ENCODE peak calls at places on chromosomes 13 and 19, in five cellular contexts. One of them, this sample, is unnamed.

GRCh38 chr19:15161028-15161984 is 39.5 kb downstream of the NOTCH3 start:
- DNase-seq in central memory CD8-positive, alpha-beta T cell: no peak
- DNase-seq in HEK293T: peak
- DNase-seq in BE2C: peak
- DNase-seq in stimulated activated CD4-positive, alpha-beta T cell treated with anti-CD3 and anti-CD28 coated beads, Interleukin-4, amount 100 ng/mL, for 1 hour: no peak
- DNase-seq in this sample: no peak

GRCh38 chr13:77329133-77330008 is 2.5 kb upstream of the MYCBP2 start:
- DNase-seq in central memory CD8-positive, alpha-beta T cell: peak
- DNase-seq in HEK293T: peak
- DNase-seq in BE2C: peak
- DNase-seq in stimulated activated CD4-positive, alpha-beta T cell treated with anti-CD3 and anti-CD28 coated beads, Interleukin-4, amount 100 ng/mL, for 1 hour: peak
- DNase-seq in this sample: peak

GRCh38 chr19:44767295-44768180 is 10.2 kb upstream of the CBLC start:
- DNase-seq in central memory CD8-positive, alpha-beta T cell: no peak
- DNase-seq in HEK293T: no peak
- DNase-seq in BE2C: no peak
- DNase-seq in stimulated activated CD4-positive, alpha-beta T cell treated with anti-CD3 and anti-CD28 coated beads, Interleukin-4, amount 100 ng/mL, for 1 hour: no peak
- DNase-seq in this sample: no peak

GRCh38 chr13:30652746-30653145 is 35.0 kb downstream of the USPL1 start:
- DNase-seq in central memory CD8-positive, alpha-beta T cell: no peak
- DNase-seq in HEK293T: no peak
- DNase-seq in BE2C: no peak
- DNase-seq in stimulated activated CD4-positive, alpha-beta T cell treated with anti-CD3 and anti-CD28 coated beads, Interleukin-4, amount 100 ng/mL, for 1 hour: no peak
- DNase-seq in this sample: no peak

GRCh38 chr19:1274852-1275259 is 474 bp upstream of the FAM174C start:
- DNase-seq in central memory CD8-positive, alpha-beta T cell: no peak
- DNase-seq in HEK293T: no peak
- DNase-seq in BE2C: peak
- DNase-seq in stimulated activated CD4-positive, alpha-beta T cell treated with anti-CD3 and anti-CD28 coated beads, Interleukin-4, amount 100 ng/mL, for 1 hour: no peak
- DNase-seq in this sample: no peak

GRCh38 chr19:57338798-57339378 is 12.2 kb upstream of the ZNF304 start:
- DNase-seq in central memory CD8-positive, alpha-beta T cell: no peak
- DNase-seq in HEK293T: no peak
- DNase-seq in BE2C: no peak
- DNase-seq in stimulated activated CD4-positive, alpha-beta T cell treated with anti-CD3 and anti-CD28 coated beads, Interleukin-4, amount 100 ng/mL, for 1 hour: no peak
- DNase-seq in this sample: no peak

GRCh38 chr13:22047082-22047784 is 376.4 kb downstream of the FGF9 start:
- DNase-seq in central memory CD8-positive, alpha-beta T cell: no peak
- DNase-seq in HEK293T: no peak
- DNase-seq in BE2C: no peak
- DNase-seq in stimulated activated CD4-positive, alpha-beta T cell treated with anti-CD3 and anti-CD28 coated beads, Interleukin-4, amount 100 ng/mL, for 1 hour: no peak
- DNase-seq in this sample: no peak

GRCh38 chr19:17779281-17779930 is 15.5 kb upstream of the B3GNT3 start:
- DNase-seq in central memory CD8-positive, alpha-beta T cell: no peak
- DNase-seq in HEK293T: peak
- DNase-seq in BE2C: no peak
- DNase-seq in stimulated activated CD4-positive, alpha-beta T cell treated with anti-CD3 and anti-CD28 coated beads, Interleukin-4, amount 100 ng/mL, for 1 hour: no peak
- DNase-seq in this sample: no peak

GRCh38 chr19:14141041-14141440 is 4.7 kb upstream of the ASF1B start:
- DNase-seq in central memory CD8-positive, alpha-beta T cell: no peak
- DNase-seq in HEK293T: no peak
- DNase-seq in BE2C: no peak
- DNase-seq in stimulated activated CD4-positive, alpha-beta T cell treated with anti-CD3 and anti-CD28 coated beads, Interleukin-4, amount 100 ng/mL, for 1 hour: no peak
- DNase-seq in this sample: no peak

GRCh38 chr13:48398450-48399095 is 14.3 kb downstream of the LPAR6 start:
- DNase-seq in central memory CD8-positive, alpha-beta T cell: no peak
- DNase-seq in HEK293T: no peak
- DNase-seq in BE2C: no peak
- DNase-seq in stimulated activated CD4-positive, alpha-beta T cell treated with anti-CD3 and anti-CD28 coated beads, Interleukin-4, amount 100 ng/mL, for 1 hour: no peak
- DNase-seq in this sample: no peak

GRCh38 chr13:111219950-111220349 is 100.5 kb upstream of the TEX29 start:
- DNase-seq in central memory CD8-positive, alpha-beta T cell: no peak
- DNase-seq in HEK293T: no peak
- DNase-seq in BE2C: no peak
- DNase-seq in stimulated activated CD4-positive, alpha-beta T cell treated with anti-CD3 and anti-CD28 coated beads, Interleukin-4, amount 100 ng/mL, for 1 hour: no peak
- DNase-seq in this sample: no peak

GRCh38 chr13:23007430-23007829 is 173.3 kb upstream of the SGCG start:
- DNase-seq in central memory CD8-positive, alpha-beta T cell: no peak
- DNase-seq in HEK293T: no peak
- DNase-seq in BE2C: no peak
- DNase-seq in stimulated activated CD4-positive, alpha-beta T cell treated with anti-CD3 and anti-CD28 coated beads, Interleukin-4, amount 100 ng/mL, for 1 hour: no peak
- DNase-seq in this sample: no peak

GRCh38 chr13:21458457-21458815 is 667 bp downstream of the ZDHHC20 start:
- DNase-seq in central memory CD8-positive, alpha-beta T cell: no peak
- DNase-seq in HEK293T: peak
- DNase-seq in BE2C: peak
- DNase-seq in stimulated activated CD4-positive, alpha-beta T cell treated with anti-CD3 and anti-CD28 coated beads, Interleukin-4, amount 100 ng/mL, for 1 hour: peak
- DNase-seq in this sample: peak